ENCODE peak calls at places on chromosome 6, in six cellular contexts. U, G, D, X, N and L are unnamed samples.

GRCh38 chr6:143676437-143677045 is 1.2 kb upstream of the PHACTR2 start:
- DNase-seq in X (no peak), N (no peak), G (no peak), D (no peak), U (no peak), L (no peak)

GRCh38 chr6:77880501-77880900 is 227.7 kb downstream of the MEI4 start:
- DNase-seq in D (no peak), X (no peak), U (peak; percentile 76), G (no peak), N (no peak), L (no peak)

GRCh38 chr6:82877213-82878195 is 188.1 kb downstream of the UBE3D start:
- DNase-seq in G (no peak), D (no peak), U (no peak), N (no peak), X (no peak), L (no peak)

GRCh38 chr6:55985309-55985708 is 109.9 kb upstream of the BMP5 start:
- DNase-seq in N (no peak), G (no peak), D (no peak), X (no peak), U (no peak), L (no peak)

GRCh38 chr6:63805808-63806572 is 170.4 kb downstream of the PHF3 start:
- DNase-seq in D (no peak), G (no peak), U (peak; percentile 40), N (no peak), X (no peak), L (no peak)

GRCh38 chr6:43120938-43121913 is 45.1 kb downstream of the PTK7 start:
- DNase-seq in N (no peak), D (no peak), U (peak; percentile 98), X (no peak), G (no peak), L (no peak)

GRCh38 chr6:139262519-139263300 is 29.1 kb downstream of the TXLNB start:
- DNase-seq in G (no peak), X (no peak), D (peak; percentile 44), N (no peak), U (no peak), L (no peak)

GRCh38 chr6:144340541-144341371 is 55.6 kb downstream of the UTRN start:
- DNase-seq in X (no peak), D (no peak), N (no peak), U (no peak), G (no peak), L (no peak)

GRCh38 chr6:73523434-73524123 is 2.7 kb upstream of the EEF1A1 start:
- DNase-seq in X (no peak), N (peak; percentile 85), D (peak; percentile 78), U (no peak), G (peak; percentile 18), L (peak; percentile 75)

GRCh38 chr6:3899970-3900439 is 50.8 kb downstream of the FAM50B start:
- DNase-seq in D (no peak), U (no peak), N (no peak), G (no peak), X (no peak), L (no peak)

GRCh38 chr6:96522469-96523009 is 933 bp downstream of the UFL1 start:
- DNase-seq in N (no peak), D (peak; percentile 6), G (no peak), X (no peak), U (peak; percentile 6), L (no peak)

GRCh38 chr6:151616091-151616513 is 122.3 kb downstream of the CCDC170 start:
- DNase-seq in N (no peak), U (no peak), G (no peak), D (no peak), X (no peak), L (no peak)

GRCh38 chr6:19380287-19380686 is 456.9 kb upstream of the ID4 start:
- DNase-seq in U (peak; percentile 32), X (no peak), N (no peak), D (no peak), G (no peak), L (no peak)

GRCh38 chr6:4776967-4777925 is 1.0 kb downstream of the CDYL start:
- DNase-seq in D (peak; percentile 72), X (no peak), N (peak; percentile 47), G (no peak), U (peak; percentile 17), L (peak; percentile 33)

GRCh38 chr6:55950071-55950814 is 74.9 kb upstream of the BMP5 start:
- DNase-seq in G (no peak), X (no peak), D (no peak), N (no peak), U (no peak), L (no peak)

GRCh38 chr6:56350857-56351256 is 103.5 kb upstream of the COL21A1 start:
- DNase-seq in G (no peak), N (no peak), X (no peak), U (no peak), D (no peak), L (no peak)

GRCh38 chr6:782141-782540 is 89.2 kb upstream of the EXOC2 start:
- DNase-seq in N (no peak), X (no peak), U (no peak), D (no peak), G (no peak), L (no peak)

GRCh38 chr6:52499681-52500239 is 77.1 kb downstream of the TRAM2 start:
- DNase-seq in G (no peak), N (no peak), U (no peak), X (no peak), D (no peak), L (no peak)
- TF ChIP-seq CTCF in G (no peak), N (no peak), U (no peak), X (no peak), D (no peak), L (no peak)

GRCh38 chr6:150267686-150268561 is 100.9 kb upstream of the IYD start:
- DNase-seq in X (no peak), U (peak; percentile 88), D (no peak), G (no peak), N (no peak), L (no peak)
- TF ChIP-seq CTCF in X (no peak), U (no peak), D (no peak), G (no peak), N (no peak), L (no peak)

GRCh38 chr6:37636801-37637561 is 60.7 kb downstream of the MDGA1 start:
- DNase-seq in N (no peak), X (no peak), U (no peak), D (no peak), G (no peak), L (no peak)
- TF ChIP-seq CTCF in N (no peak), X (no peak), U (no peak), D (no peak), G (no peak), L (no peak)

GRCh38 chr6:30942338-30943060 is 1.7 kb downstream of the MUCL3 start:
- DNase-seq in X (no peak), D (no peak), U (peak; percentile 77), N (peak; percentile 79), G (peak; percentile 65), L (no peak)
- TF ChIP-seq CTCF in X (no peak), D (no peak), U (peak; percentile 86), N (no peak), G (peak; percentile 53), L (no peak)

GRCh38 chr6:16976418-16977183 is 125.2 kb upstream of the STMND1 start:
- DNase-seq in X (no peak), G (no peak), N (no peak), U (no peak), D (no peak), L (no peak)

GRCh38 chr6:16978686-16979085 is 123.2 kb upstream of the STMND1 start:
- DNase-seq in X (no peak), N (no peak), D (no peak), G (no peak), U (no peak), L (no peak)

GRCh38 chr6:16974729-16975359 is 127.0 kb upstream of the STMND1 start:
- DNase-seq in N (no peak), U (no peak), D (no peak), G (no peak), X (no peak), L (no peak)

GRCh38 chr6:16982827-16983226 is 119.0 kb upstream of the STMND1 start:
- DNase-seq in G (no peak), N (no peak), U (peak; percentile 52), D (no peak), X (no peak), L (no peak)

DNA sequence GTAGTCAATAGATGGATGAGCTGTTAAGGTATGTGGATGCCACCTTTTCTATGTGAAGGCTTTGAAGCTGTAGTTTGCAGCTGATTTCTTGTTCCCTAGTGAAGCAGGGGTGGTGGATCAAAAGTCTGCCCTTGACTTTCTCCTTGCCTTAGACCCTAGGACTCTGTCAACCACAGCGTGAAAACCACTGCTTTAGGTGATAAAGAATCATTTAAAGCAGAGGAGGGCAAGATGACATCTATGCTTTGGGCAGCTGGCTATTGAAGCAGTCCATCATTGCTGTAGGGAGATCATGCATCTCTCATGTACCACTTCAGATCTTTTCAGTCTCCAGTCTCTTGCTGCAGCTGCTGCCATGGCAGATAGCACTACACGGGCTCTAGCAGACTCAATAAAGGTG is 122.2 kb upstream of the STMND1 start:
- DNase-seq in D (no peak), X (no peak), G (no peak), U (no peak), N (no peak), L (no peak)
- TF ChIP-seq CTCF in D (no peak), X (no peak), G (no peak), U (no peak), N (no peak), L (no peak)